ENCODE peak calls at places on chromosomes 3 and 15, in ten cellular contexts. S, B, D, T, H, Q, G, E, Z and N are unnamed samples.

GRCh38 chr3:135944831-135945230 is 20.7 kb upstream of the PPP2R3A start:
- DNase-seq in S (no peak), B (no peak), D (no peak), T (no peak), H (no peak), Q (no peak), G (no peak), E (no peak), Z (no peak), N (no peak)

GRCh38 chr15:62464705-62465104 is 299.6 kb upstream of the C2CD4B start:
- DNase-seq in S (no peak), B (peak), D (no peak), T (peak), H (no peak), Q (no peak), G (no peak), E (no peak), Z (peak), N (peak)

GRCh38 chr3:131033480-131034080 is 6.9 kb downstream of the NEK11 start:
- DNase-seq in S (peak), B (no peak), D (no peak), T (peak), H (peak), Q (no peak), G (peak), E (peak), Z (peak), N (peak)

GRCh38 chr3:69389520-69390248 is 3.8 kb upstream of the FRMD4B start:
- DNase-seq in S (no peak), B (no peak), D (no peak), T (no peak), H (no peak), Q (no peak), G (no peak), E (no peak), Z (peak), N (no peak)

GRCh38 chr3:57974796-57975388 is 33.3 kb upstream of the FLNB start:
- DNase-seq in S (no peak), B (peak), D (no peak), T (peak), H (peak), Q (no peak), G (no peak), E (peak), Z (peak), N (peak)

GRCh38 chr15:26503998-26504397 is 268.9 kb downstream of the GABRB3 start:
- DNase-seq in S (no peak), B (no peak), D (no peak), T (no peak), H (no peak), Q (no peak), G (no peak), E (no peak), Z (no peak), N (no peak)

GRCh38 chr3:114887806-114888205 is 259.3 kb downstream of the ZBTB20 start:
- DNase-seq in S (no peak), B (no peak), D (no peak), T (no peak), H (no peak), Q (no peak), G (no peak), E (no peak), Z (peak), N (peak)

GRCh38 chr3:179068779-179069530 is 2.7 kb downstream of the ZMAT3 start:
- DNase-seq in S (peak), B (no peak), D (no peak), T (peak), H (peak), Q (no peak), G (no peak), E (no peak), Z (peak), N (peak)

GRCh38 chr3:56754753-56755365 is 46.9 kb downstream of the ARHGEF3 start:
- DNase-seq in S (no peak), B (no peak), D (no peak), T (no peak), H (no peak), Q (peak), G (no peak), E (peak), Z (no peak), N (no peak)

GRCh38 chr3:187017511-187018230 is 87.3 kb downstream of the ST6GAL1 start:
- DNase-seq in S (no peak), B (no peak), D (no peak), T (peak), H (no peak), Q (no peak), G (no peak), E (no peak), Z (no peak), N (no peak)

GRCh38 chr3:126519506-126520455 is 2.2 kb upstream of the UROC1 start:
- DNase-seq in S (no peak), B (no peak), D (no peak), T (no peak), H (no peak), Q (peak), G (no peak), E (no peak), Z (no peak), N (no peak)

GRCh38 chr3:120438971-120439370 is 11.8 kb downstream of the FSTL1 start:
- DNase-seq in S (peak), B (no peak), D (peak), T (peak), H (no peak), Q (peak), G (no peak), E (no peak), Z (peak), N (peak)

GRCh38 chr3:55481067-55481917 is 5.8 kb downstream of the WNT5A start:
- DNase-seq in S (peak), B (no peak), D (peak), T (peak), H (no peak), Q (no peak), G (peak), E (no peak), Z (peak), N (peak)

GRCh38 chr3:129161860-129162271 is 1.0 kb upstream of the ISY1 start:
- DNase-seq in S (peak), B (no peak), D (no peak), T (no peak), H (peak), Q (no peak), G (no peak), E (no peak), Z (peak), N (peak)

GRCh38 chr15:63603516-63603915 is 6.3 kb downstream of the FBXL22 start:
- DNase-seq in S (peak), B (no peak), D (no peak), T (no peak), H (no peak), Q (no peak), G (no peak), E (no peak), Z (no peak), N (no peak)

GRCh38 chr3:196631655-196632032 is 7.8 kb upstream of the NRROS start:
- DNase-seq in S (no peak), B (no peak), D (no peak), T (no peak), H (no peak), Q (no peak), G (no peak), E (no peak), Z (peak), N (no peak)

GRCh38 chr3:147130461-147130860 is 275.9 kb downstream of the ZIC4 start:
- DNase-seq in S (no peak), B (no peak), D (no peak), T (peak), H (no peak), Q (no peak), G (no peak), E (no peak), Z (peak), N (peak)

GRCh38 chr3:10674593-10674992 is 141.4 kb upstream of the SLC6A11 start:
- DNase-seq in S (no peak), B (no peak), D (no peak), T (no peak), H (no peak), Q (no peak), G (no peak), E (no peak), Z (no peak), N (no peak)

GRCh38 chr3:53811143-53811915 is 34.9 kb downstream of the CHDH start:
- DNase-seq in S (no peak), B (no peak), D (no peak), T (no peak), H (no peak), Q (no peak), G (no peak), E (no peak), Z (no peak), N (no peak)

GRCh38 chr3:140308535-140308934 is 369.3 kb upstream of the TRIM42 start:
- DNase-seq in S (no peak), B (no peak), D (no peak), T (no peak), H (no peak), Q (no peak), G (no peak), E (no peak), Z (no peak), N (no peak)

GRCh38 chr15:68205558-68205944 is 419 bp upstream of the CALML4 start:
- DNase-seq in S (no peak), B (no peak), D (no peak), T (no peak), H (no peak), Q (peak), G (no peak), E (no peak), Z (no peak), N (no peak)

GRCh38 chr3:104763007-104763406 is 603.7 kb upstream of the ALCAM start:
- DNase-seq in S (no peak), B (peak), D (peak), T (peak), H (no peak), Q (no peak), G (peak), E (no peak), Z (no peak), N (peak)

GRCh38 chr3:65238652-65239051 is 550.9 kb upstream of the ADAMTS9 start:
- DNase-seq in S (no peak), B (no peak), D (no peak), T (no peak), H (no peak), Q (no peak), G (no peak), E (no peak), Z (no peak), N (no peak)

GRCh38 chr3:65871305-65872141 is 167.2 kb downstream of the MAGI1 start:
- DNase-seq in S (peak), B (no peak), D (peak), T (peak), H (no peak), Q (peak), G (no peak), E (peak), Z (no peak), N (no peak)

GRCh38 chr15:100140527-100141303 is 201.1 kb downstream of the ADAMTS17 start:
- DNase-seq in S (no peak), B (no peak), D (no peak), T (no peak), H (no peak), Q (no peak), G (no peak), E (no peak), Z (no peak), N (no peak)

GRCh38 chr3:65979152-65979551 is 59.6 kb downstream of the MAGI1 start:
- DNase-seq in S (no peak), B (peak), D (no peak), T (peak), H (no peak), Q (peak), G (no peak), E (no peak), Z (peak), N (no peak)

GRCh38 chr3:85316252-85316651 is 357.5 kb downstream of the CADM2 start:
- DNase-seq in S (no peak), B (no peak), D (no peak), T (no peak), H (no peak), Q (no peak), G (no peak), E (no peak), Z (no peak), N (no peak)

GRCh38 chr3:150348500-150348899 is 59.6 kb upstream of the TSC22D2 start:
- DNase-seq in S (no peak), B (peak), D (no peak), T (peak), H (no peak), Q (no peak), G (no peak), E (peak), Z (peak), N (peak)

GRCh38 chr15:66754789-66755188 is 52.8 kb downstream of the SMAD6 start:
- DNase-seq in S (no peak), B (no peak), D (no peak), T (no peak), H (no peak), Q (no peak), G (no peak), E (no peak), Z (no peak), N (no peak)

GRCh38 chr3:173479301-173479700 is 81.8 kb downstream of the NLGN1 start:
- DNase-seq in S (no peak), B (no peak), D (no peak), T (no peak), H (no peak), Q (no peak), G (no peak), E (no peak), Z (no peak), N (no peak)

GRCh38 chr15:75713338-75713895 is 769 bp upstream of the CSPG4 start:
- DNase-seq in S (no peak), B (no peak), D (peak), T (peak), H (no peak), Q (peak), G (no peak), E (no peak), Z (peak), N (no peak)

GRCh38 chr3:144272715-144273114 is 301.1 kb downstream of the DIPK2A start:
- DNase-seq in S (no peak), B (no peak), D (no peak), T (no peak), H (no peak), Q (no peak), G (no peak), E (no peak), Z (no peak), N (no peak)

GRCh38 chr3:138861755-138862333 is 27.1 kb upstream of the PIK3CB start:
- DNase-seq in S (peak), B (peak), D (peak), T (peak), H (peak), Q (no peak), G (peak), E (no peak), Z (peak), N (no peak)

GRCh38 chr3:188520466-188520865 is 366.5 kb downstream of the LPP start:
- DNase-seq in S (no peak), B (no peak), D (no peak), T (no peak), H (no peak), Q (no peak), G (no peak), E (no peak), Z (peak), N (no peak)

GRCh38 chr15:31332020-31332680 is 5.5 kb downstream of the KLF13 start:
- DNase-seq in S (no peak), B (no peak), D (no peak), T (no peak), H (peak), Q (no peak), G (no peak), E (no peak), Z (no peak), N (no peak)
- H3K4me3 ChIP-seq in S (no peak), B (no peak), D (no peak), T (no peak), H (no peak), Q (no peak), G (no peak), E (no peak), Z (no peak), N (no peak)

GRCh38 chr15:92817339-92817886 is 82.7 kb upstream of the CHD2 start:
- DNase-seq in S (no peak), B (no peak), D (no peak), T (no peak), H (peak), Q (no peak), G (no peak), E (peak), Z (no peak), N (no peak)
- H3K4me3 ChIP-seq in S (no peak), B (no peak), D (no peak), T (no peak), H (no peak), Q (no peak), G (no peak), E (no peak), Z (no peak), N (no peak)

DNA sequence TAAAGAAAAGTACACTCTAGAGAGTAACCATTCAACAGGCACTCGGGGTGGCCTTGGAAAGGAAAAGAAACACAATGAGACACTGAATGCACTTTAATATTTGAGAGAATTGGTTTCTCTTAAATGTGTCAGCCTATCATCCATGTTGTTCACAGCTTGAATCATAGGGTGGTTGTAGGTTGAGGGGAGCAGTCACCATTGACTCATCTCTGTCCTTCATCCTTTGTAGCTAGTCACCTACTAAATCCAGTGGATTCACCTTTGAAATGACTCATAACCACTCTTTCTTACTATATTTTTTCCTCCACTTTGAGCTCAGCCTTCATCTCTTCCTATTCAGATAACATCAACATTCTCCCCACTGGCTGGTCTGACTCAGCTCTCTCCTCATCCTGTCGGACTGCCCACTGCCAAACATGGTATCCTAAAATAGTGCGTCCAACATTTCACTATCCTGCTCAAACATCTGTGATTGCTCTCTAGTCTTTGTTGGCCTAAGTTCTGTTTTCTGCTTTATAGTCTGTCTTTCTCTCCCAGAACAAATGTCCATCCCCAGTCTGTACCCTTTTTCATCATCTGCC is 182.7 kb upstream of the GADL1 start:
- DNase-seq in S (no peak), B (peak), D (no peak), T (peak), H (peak), Q (peak), G (no peak), E (no peak), Z (peak), N (peak)
- H3K4me3 ChIP-seq in S (no peak), B (no peak), D (no peak), T (no peak), H (no peak), Q (no peak), G (no peak), E (no peak), Z (no peak), N (no peak)

GRCh38 chr15:78107471-78107870 is 15.1 kb downstream of the SH2D7 start:
- DNase-seq in S (no peak), B (no peak), D (no peak), T (no peak), H (no peak), Q (peak), G (no peak), E (no peak), Z (no peak), N (no peak)

GRCh38 chr15:78104566-78105500 is 12.5 kb downstream of the SH2D7 start:
- DNase-seq in S (no peak), B (no peak), D (no peak), T (no peak), H (no peak), Q (peak), G (no peak), E (peak), Z (no peak), N (no peak)

GRCh38 chr15:78104119-78104479 is 11.7 kb downstream of the SH2D7 start:
- DNase-seq in S (no peak), B (no peak), D (no peak), T (no peak), H (no peak), Q (no peak), G (no peak), E (no peak), Z (no peak), N (no peak)

GRCh38 chr15:78103406-78104118 is 11.2 kb downstream of the SH2D7 start:
- DNase-seq in S (no peak), B (no peak), D (no peak), T (no peak), H (peak), Q (peak), G (no peak), E (peak), Z (no peak), N (no peak)

GRCh38 chr15:78105541-78106241 is 13.3 kb downstream of the SH2D7 start:
- DNase-seq in S (no peak), B (no peak), D (no peak), T (peak), H (peak), Q (peak), G (no peak), E (no peak), Z (no peak), N (no peak)
- H3K4me3 ChIP-seq in S (no peak), B (no peak), D (no peak), T (no peak), H (no peak), Q (no peak), G (no peak), E (no peak), Z (no peak), N (no peak)

GRCh38 chr15:29674661-29675533 is 147.4 kb downstream of the TJP1 start:
- DNase-seq in S (peak), B (no peak), D (peak), T (peak), H (no peak), Q (peak), G (peak), E (peak), Z (peak), N (peak)
- H3K4me3 ChIP-seq in S (peak), B (peak), D (peak), T (peak), H (no peak), Q (peak), G (peak), E (peak), Z (peak), N (peak)

GRCh38 chr3:159765860-159766294 is 222.8 kb upstream of the IL12A start:
- DNase-seq in S (no peak), B (no peak), D (no peak), T (no peak), H (no peak), Q (no peak), G (no peak), E (no peak), Z (no peak), N (no peak)
- H3K4me3 ChIP-seq in S (peak), B (peak), D (no peak), T (peak), H (no peak), Q (peak), G (no peak), E (no peak), Z (peak), N (peak)

GRCh38 chr3:149339931-149340309 is 6.5 kb upstream of the TM4SF18 start:
- DNase-seq in S (no peak), B (peak), D (peak), T (peak), H (peak), Q (peak), G (no peak), E (peak), Z (peak), N (peak)
- H3K4me3 ChIP-seq in S (no peak), B (no peak), D (no peak), T (peak), H (no peak), Q (no peak), G (no peak), E (no peak), Z (no peak), N (peak)

DNA sequence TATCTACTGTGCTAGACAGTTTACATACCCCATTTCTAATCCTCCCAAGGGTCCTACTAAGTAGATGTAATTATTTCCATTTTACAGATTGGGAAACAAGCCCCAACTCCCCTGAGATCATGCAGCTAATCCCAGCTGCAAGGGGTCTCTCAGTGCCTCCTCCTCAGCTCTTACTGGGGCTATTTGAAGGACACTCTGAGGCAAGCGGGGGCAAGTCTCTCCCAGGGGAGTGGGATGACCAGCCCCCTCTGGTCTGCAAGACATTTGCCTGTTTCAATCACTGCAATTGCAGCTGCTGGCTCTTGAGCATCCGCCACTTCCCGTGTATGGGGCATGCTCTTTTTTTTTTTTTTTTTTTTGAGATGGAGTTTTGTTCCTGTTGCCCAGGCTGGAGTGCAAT is 11.4 kb downstream of the LAMP3 start:
- DNase-seq in S (no peak), B (no peak), D (no peak), T (no peak), H (peak), Q (no peak), G (no peak), E (no peak), Z (no peak), N (no peak)
- H3K4me3 ChIP-seq in S (no peak), B (no peak), D (no peak), T (no peak), H (no peak), Q (no peak), G (no peak), E (no peak), Z (no peak), N (no peak)